ENCODE peak calls at places on chromosomes 7 and 10, in four cellular contexts. C is testis; F is SJSA1; R is CD8-positive, alpha-beta memory T cell. P is an unnamed sample.

GRCh38 chr10:3740157-3740871 is 44.7 kb downstream of the KLF6 start:
- DNase-seq in C (no peak), F (peak; percentile 40), R (no peak), P (no peak)

GRCh38 chr10:4130685-4131084 is 345.7 kb upstream of the KLF6 start:
- DNase-seq in C (no peak), F (no peak), R (no peak), P (peak; percentile 36)

GRCh38 chr10:110989016-110989415 is 69.6 kb downstream of the SHOC2 start:
- DNase-seq in C (no peak), F (no peak), R (no peak), P (no peak)

GRCh38 chr10:133608855-133609254 is 17.7 kb downstream of the FRG2B start:
- DNase-seq in C (no peak), F (no peak), R (no peak), P (peak; percentile 47)

GRCh38 chr7:158027646-158028045 is 560.0 kb downstream of the PTPRN2 start:
- DNase-seq in C (no peak), F (no peak), R (no peak), P (no peak)

GRCh38 chr10:86387221-86387794 is 20.7 kb upstream of the GRID1 start:
- DNase-seq in C (no peak), F (no peak), R (no peak), P (no peak)

GRCh38 chr10:34520084-34520483 is 295.0 kb downstream of the PARD3 start:
- DNase-seq in C (no peak), F (no peak), R (no peak), P (no peak)

GRCh38 chr7:17043012-17043877 is 161.5 kb upstream of the AGR3 start:
- DNase-seq in C (no peak), F (peak; percentile 37), R (no peak), P (no peak)

GRCh38 chr10:91247360-91248111 is 27.1 kb downstream of the PCGF5 start:
- DNase-seq in C (no peak), F (peak; percentile 54), R (no peak), P (no peak)

GRCh38 chr7:75611557-75612178 is 119.5 kb downstream of the SPDYE5 start:
- DNase-seq in C (peak; percentile 94), F (no peak), R (no peak), P (no peak)

GRCh38 chr10:116629340-116629739 is 8.6 kb downstream of the PNLIPRP2 start:
- DNase-seq in C (no peak), F (no peak), R (no peak), P (no peak)

GRCh38 chr10:130194194-130194990 is 58.2 kb downstream of the GLRX3 start:
- DNase-seq in C (no peak), F (no peak), R (no peak), P (no peak)

GRCh38 chr10:60172363-60172990 is 217.2 kb downstream of the ANK3 start:
- DNase-seq in C (no peak), F (no peak), R (no peak), P (no peak)

GRCh38 chr7:142440219-142441073 is 182.6 kb upstream of the PRSS58 start:
- DNase-seq in C (no peak), F (peak; percentile 97), R (no peak), P (no peak)

GRCh38 chr7:127383123-127383835 is 9.2 kb downstream of the ZNF800 start:
- DNase-seq in C (no peak), F (no peak), R (no peak), P (no peak)

GRCh38 chr10:131819241-131820072 is 81.4 kb upstream of the PPP2R2D start:
- DNase-seq in C (peak; percentile 7), F (no peak), R (no peak), P (no peak)

GRCh38 chr10:77387247-77387646 is 250.4 kb downstream of the KCNMA1 start:
- DNase-seq in C (no peak), F (no peak), R (no peak), P (no peak)
- H3K4me3 ChIP-seq in C (no peak overlapping the region), F (no peak overlapping the region), R (no peak overlapping the region), P (no peak overlapping the region)

GRCh38 chr7:28686418-28686800 is 271.7 kb downstream of the TRIL start:
- DNase-seq in C (no peak), F (no peak), R (no peak), P (no peak)

GRCh38 chr7:28684729-28685211 is 272.5 kb downstream of the CREB5 start:
- DNase-seq in C (no peak), F (no peak), R (no peak), P (no peak)

GRCh38 chr7:28685660-28686417 is 272.3 kb downstream of the TRIL start:
- DNase-seq in C (peak; percentile 91), F (peak; percentile 92), R (no peak), P (no peak)

GRCh38 chr7:28687631-28688030 is 270.5 kb downstream of the TRIL start:
- DNase-seq in C (no peak), F (no peak), R (no peak), P (no peak)

DNA sequence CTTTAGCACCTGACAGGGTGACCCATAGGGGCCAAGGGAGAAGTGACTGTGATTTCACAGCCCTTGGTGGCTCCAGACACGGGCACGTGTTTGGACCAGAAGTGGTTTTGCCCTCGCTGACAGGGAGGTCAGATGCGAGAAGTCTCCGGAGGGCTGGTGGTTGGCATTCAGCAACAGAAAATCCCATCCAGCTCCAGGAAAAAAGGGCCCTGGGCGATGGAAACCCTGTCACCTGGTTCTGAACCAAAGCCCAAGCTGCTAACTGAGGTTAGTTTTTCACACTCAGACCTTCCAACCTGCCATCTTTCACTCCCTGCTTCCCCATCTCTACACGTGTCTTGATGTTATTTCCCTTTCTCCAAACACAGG is 272.9 kb downstream of the TRIL start:
- DNase-seq in C (no peak), F (no peak), R (no peak), P (no peak)
- H3K4me3 ChIP-seq in C (no peak overlapping the region), F (no peak overlapping the region), R (no peak overlapping the region), P (no peak overlapping the region)

GRCh38 chr7:27184342-27185012 is 555 bp downstream of the HOXA11 start:
- DNase-seq in C (peak; percentile 28), F (peak; percentile 70), R (no peak), P (no peak)

GRCh38 chr7:27185708-27186449 is 847 bp upstream of the HOXA11 start:
- DNase-seq in C (peak; percentile 9), F (peak; percentile 79), R (no peak), P (no peak)

GRCh38 chr7:27183682-27184341 is 1.2 kb downstream of the HOXA11 start:
- DNase-seq in C (no peak), F (peak; percentile 81), R (no peak), P (no peak)

GRCh38 chr7:27186450-27187157 is 1.6 kb upstream of the HOXA11 start:
- DNase-seq in C (no peak), F (peak; percentile 76), R (no peak), P (no peak)

DNA sequence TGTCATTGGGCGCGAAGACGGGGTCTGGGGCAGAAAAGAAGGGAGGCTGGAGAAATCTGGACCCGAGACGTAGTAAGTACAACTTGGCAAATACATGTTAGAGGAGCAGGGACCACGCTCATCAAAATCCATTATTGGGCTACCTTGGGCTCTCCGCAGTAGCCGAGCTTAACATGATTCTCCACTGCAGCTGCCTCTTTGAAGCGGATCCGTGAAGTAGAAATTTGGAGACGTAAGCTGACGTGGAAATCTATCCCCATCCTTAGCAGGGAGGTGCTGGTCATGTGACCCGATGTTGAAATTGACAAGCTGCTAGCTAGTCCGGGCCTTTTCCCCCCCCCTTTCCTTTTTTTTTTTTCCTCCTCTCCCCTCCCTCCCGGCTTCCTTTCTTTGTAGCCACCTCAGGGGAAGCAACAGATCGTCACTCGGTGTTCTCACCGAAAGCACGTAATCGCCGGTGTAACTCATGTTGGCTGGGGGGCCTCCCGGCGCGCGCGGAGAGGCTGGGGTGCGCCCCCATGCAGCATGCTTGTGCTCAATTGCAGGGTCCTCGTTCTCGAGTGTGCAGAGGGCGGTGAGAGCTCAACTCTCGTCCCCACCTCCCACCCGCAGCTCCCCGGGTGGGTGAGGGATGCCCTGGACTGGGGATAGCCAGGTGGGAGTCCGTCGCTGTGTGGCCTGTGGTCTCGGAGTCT is at the start of gene HOXA11:
- DNase-seq in C (peak; percentile 13), F (peak; percentile 87), R (no peak), P (no peak)
- H3K4me3 ChIP-seq in C (no peak within 1 kb of the TSS), F (peak within 1 kb of the TSS; percentile 65), R (peak within 1 kb of the TSS; percentile 34), P (peak within 1 kb of the TSS; percentile 22)

GRCh38 chr10:21363753-21364104 is 161.8 kb downstream of the SKIDA1 start:
- DNase-seq in C (no peak), F (no peak), R (no peak), P (no peak)
- H3K4me3 ChIP-seq in C (no peak overlapping the region), F (no peak overlapping the region), R (no peak overlapping the region), P (no peak overlapping the region)

DNA sequence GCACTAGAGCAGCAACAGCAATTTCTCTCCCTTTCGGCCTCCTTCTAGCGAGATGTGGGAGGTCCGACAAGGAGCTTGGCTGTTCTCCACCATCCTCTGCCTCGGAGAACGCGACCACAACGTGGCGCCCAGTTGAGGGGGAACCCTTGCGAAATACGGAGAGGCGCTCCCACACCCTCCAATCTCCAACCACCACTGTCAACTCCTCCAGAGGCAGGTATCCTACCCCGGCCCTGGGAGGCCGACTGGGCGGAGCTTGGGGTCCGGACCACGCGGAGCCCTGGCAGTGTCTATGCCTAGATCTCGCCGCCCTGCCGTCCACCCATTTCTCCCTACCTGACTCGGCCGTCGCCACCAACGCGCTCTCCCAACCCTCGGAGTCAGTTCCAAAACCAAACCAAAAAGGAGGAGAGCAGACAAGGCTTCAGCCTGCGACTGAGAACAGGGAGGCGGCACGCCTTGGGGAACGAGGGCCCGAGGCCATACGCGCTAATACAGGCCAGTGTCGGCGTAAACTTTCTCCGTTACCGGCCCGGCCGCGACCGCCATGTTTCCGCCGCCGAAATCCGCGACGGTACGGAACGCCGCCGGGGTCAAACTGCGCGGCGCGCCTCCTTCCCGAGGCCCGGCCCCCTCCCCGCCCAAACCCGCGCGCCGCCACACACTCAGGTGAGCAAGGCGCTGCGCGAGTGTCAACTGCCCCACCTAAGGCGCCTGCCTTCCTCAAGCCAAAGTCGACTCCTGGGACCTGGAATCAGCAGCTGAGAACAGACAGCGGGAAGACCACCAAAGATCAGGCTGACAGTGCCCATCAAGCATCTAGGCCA is at the start of gene TMEM168:
- DNase-seq in C (peak; percentile 86), F (peak; percentile 89), R (peak; percentile 81), P (peak; percentile 60)
- H3K4me3 ChIP-seq in C (peak within 1 kb of the TSS; percentile 97), F (peak within 1 kb of the TSS; percentile 87), R (peak within 1 kb of the TSS; percentile 92), P (peak within 1 kb of the TSS; percentile 75)

DNA sequence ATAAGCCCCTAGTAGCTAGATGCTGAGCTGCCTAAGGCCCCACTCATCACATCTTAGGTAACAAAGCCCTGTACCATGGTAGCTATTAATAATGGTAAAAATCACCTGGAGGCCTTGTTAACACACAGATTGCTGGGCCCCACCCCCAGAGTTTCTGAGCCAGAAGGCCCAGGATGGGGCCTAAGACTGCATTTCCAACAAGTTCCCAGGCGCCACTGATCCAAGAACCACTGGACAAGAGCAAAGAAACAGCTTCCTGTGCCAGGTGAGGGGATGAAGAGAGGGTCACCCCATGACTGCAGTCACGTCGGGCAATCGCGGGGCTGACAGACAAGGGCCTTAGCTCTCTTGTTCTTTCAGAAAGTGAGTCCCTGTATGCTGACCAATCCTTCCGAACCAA is 46.8 kb downstream of the ACSM6 start:
- DNase-seq in C (no peak), F (no peak), R (no peak), P (no peak)
- H3K4me3 ChIP-seq in C (no peak overlapping the region), F (no peak overlapping the region), R (no peak overlapping the region), P (no peak overlapping the region)

GRCh38 chr7:128837521-128837921 is 7.3 kb downstream of the FLNC start:
- DNase-seq in C (no peak), F (no peak), R (no peak), P (no peak)
- H3K4me3 ChIP-seq in C (no peak overlapping the region), F (no peak overlapping the region), R (no peak overlapping the region), P (no peak overlapping the region)